ENCODE peak calls at places on chromosome 15, in four cellular contexts. One of them, this sample, is unnamed.

GRCh38 chr15:32774022-32774421 is 56.2 kb downstream of the GREM1 start:
- DNase-seq in stimulated activated CD8-positive, alpha-beta memory T cell treated with anti-CD3 and anti-CD28 coated beads, Interleukin-12 subunit alpha, Interleukin-12 subunit beta, amount 100 ng/mL, for 4 hours: no peak
- DNase-seq in Ammon's horn: no peak
- DNase-seq in left ventricle myocardium superior: no peak
- DNase-seq in this sample: no peak

GRCh38 chr15:84079885-84080777 is 155.4 kb upstream of the GOLGA6L4 start:
- DNase-seq in Ammon's horn: peak; percentile 46
- DNase-seq in left ventricle myocardium superior: peak; percentile 38
- DNase-seq in stimulated activated CD8-positive, alpha-beta memory T cell treated with anti-CD3 and anti-CD28 coated beads, Interleukin-12 subunit alpha, Interleukin-12 subunit beta, amount 100 ng/mL, for 4 hours: no peak
- DNase-seq in this sample: peak; percentile 6

GRCh38 chr15:47620960-47621681 is 96.2 kb upstream of the SEMA6D start:
- DNase-seq in Ammon's horn: no peak
- DNase-seq in stimulated activated CD8-positive, alpha-beta memory T cell treated with anti-CD3 and anti-CD28 coated beads, Interleukin-12 subunit alpha, Interleukin-12 subunit beta, amount 100 ng/mL, for 4 hours: no peak
- DNase-seq in left ventricle myocardium superior: no peak
- DNase-seq in this sample: no peak

GRCh38 chr15:71334874-71335273 is 219.6 kb downstream of the THSD4 start:
- DNase-seq in stimulated activated CD8-positive, alpha-beta memory T cell treated with anti-CD3 and anti-CD28 coated beads, Interleukin-12 subunit alpha, Interleukin-12 subunit beta, amount 100 ng/mL, for 4 hours: no peak
- DNase-seq in Ammon's horn: peak; percentile 4
- DNase-seq in left ventricle myocardium superior: no peak
- DNase-seq in this sample: no peak

GRCh38 chr15:100670505-100671021 is 68.2 kb downstream of the ASB7 start:
- DNase-seq in stimulated activated CD8-positive, alpha-beta memory T cell treated with anti-CD3 and anti-CD28 coated beads, Interleukin-12 subunit alpha, Interleukin-12 subunit beta, amount 100 ng/mL, for 4 hours: no peak
- DNase-seq in Ammon's horn: no peak
- DNase-seq in left ventricle myocardium superior: no peak
- DNase-seq in this sample: no peak

GRCh38 chr15:68415501-68416157 is 16.3 kb downstream of the ITGA11 start:
- DNase-seq in Ammon's horn: no peak
- DNase-seq in left ventricle myocardium superior: peak; percentile 57
- DNase-seq in stimulated activated CD8-positive, alpha-beta memory T cell treated with anti-CD3 and anti-CD28 coated beads, Interleukin-12 subunit alpha, Interleukin-12 subunit beta, amount 100 ng/mL, for 4 hours: no peak
- DNase-seq in this sample: no peak

GRCh38 chr15:65792988-65793812 is 1.1 kb upstream of the DENND4A start:
- DNase-seq in stimulated activated CD8-positive, alpha-beta memory T cell treated with anti-CD3 and anti-CD28 coated beads, Interleukin-12 subunit alpha, Interleukin-12 subunit beta, amount 100 ng/mL, for 4 hours: no peak
- DNase-seq in Ammon's horn: no peak
- DNase-seq in left ventricle myocardium superior: no peak
- DNase-seq in this sample: no peak

GRCh38 chr15:45448066-45448510 is 69.7 kb upstream of the GATM start:
- DNase-seq in Ammon's horn: no peak
- DNase-seq in left ventricle myocardium superior: no peak
- DNase-seq in stimulated activated CD8-positive, alpha-beta memory T cell treated with anti-CD3 and anti-CD28 coated beads, Interleukin-12 subunit alpha, Interleukin-12 subunit beta, amount 100 ng/mL, for 4 hours: no peak
- DNase-seq in this sample: no peak

GRCh38 chr15:88821993-88822392 is 18.8 kb downstream of the ACAN start:
- DNase-seq in left ventricle myocardium superior: no peak
- DNase-seq in Ammon's horn: no peak
- DNase-seq in stimulated activated CD8-positive, alpha-beta memory T cell treated with anti-CD3 and anti-CD28 coated beads, Interleukin-12 subunit alpha, Interleukin-12 subunit beta, amount 100 ng/mL, for 4 hours: no peak
- DNase-seq in this sample: no peak

GRCh38 chr15:40825661-40826088 is 2.8 kb downstream of the PPP1R14D start:
- DNase-seq in Ammon's horn: no peak
- DNase-seq in left ventricle myocardium superior: no peak
- DNase-seq in stimulated activated CD8-positive, alpha-beta memory T cell treated with anti-CD3 and anti-CD28 coated beads, Interleukin-12 subunit alpha, Interleukin-12 subunit beta, amount 100 ng/mL, for 4 hours: no peak
- DNase-seq in this sample: no peak

GRCh38 chr15:78139564-78139963 is 8.3 kb upstream of the CIB2 start:
- DNase-seq in stimulated activated CD8-positive, alpha-beta memory T cell treated with anti-CD3 and anti-CD28 coated beads, Interleukin-12 subunit alpha, Interleukin-12 subunit beta, amount 100 ng/mL, for 4 hours: no peak
- DNase-seq in left ventricle myocardium superior: no peak
- DNase-seq in Ammon's horn: no peak
- DNase-seq in this sample: no peak

GRCh38 chr15:56165234-56165633 is 78.4 kb downstream of the RFX7 start:
- DNase-seq in stimulated activated CD8-positive, alpha-beta memory T cell treated with anti-CD3 and anti-CD28 coated beads, Interleukin-12 subunit alpha, Interleukin-12 subunit beta, amount 100 ng/mL, for 4 hours: no peak
- DNase-seq in Ammon's horn: no peak
- DNase-seq in left ventricle myocardium superior: no peak
- DNase-seq in this sample: no peak

GRCh38 chr15:101613130-101614000 is 38.8 kb downstream of the TM2D3 start:
- DNase-seq in stimulated activated CD8-positive, alpha-beta memory T cell treated with anti-CD3 and anti-CD28 coated beads, Interleukin-12 subunit alpha, Interleukin-12 subunit beta, amount 100 ng/mL, for 4 hours: no peak
- DNase-seq in Ammon's horn: peak; percentile 72
- DNase-seq in left ventricle myocardium superior: peak; percentile 92
- DNase-seq in this sample: no peak

GRCh38 chr15:73965730-73966103 is 26.4 kb downstream of the STOML1 start:
- DNase-seq in left ventricle myocardium superior: no peak
- DNase-seq in Ammon's horn: no peak
- DNase-seq in stimulated activated CD8-positive, alpha-beta memory T cell treated with anti-CD3 and anti-CD28 coated beads, Interleukin-12 subunit alpha, Interleukin-12 subunit beta, amount 100 ng/mL, for 4 hours: no peak
- DNase-seq in this sample: no peak

GRCh38 chr15:75455982-75456531 is 4.6 kb upstream of the SIN3A start:
- DNase-seq in stimulated activated CD8-positive, alpha-beta memory T cell treated with anti-CD3 and anti-CD28 coated beads, Interleukin-12 subunit alpha, Interleukin-12 subunit beta, amount 100 ng/mL, for 4 hours: no peak
- DNase-seq in left ventricle myocardium superior: no peak
- DNase-seq in Ammon's horn: no peak
- DNase-seq in this sample: peak; percentile 30

GRCh38 chr15:96670389-96670788 is 339.9 kb downstream of the NR2F2 start:
- DNase-seq in left ventricle myocardium superior: no peak
- DNase-seq in Ammon's horn: no peak
- DNase-seq in stimulated activated CD8-positive, alpha-beta memory T cell treated with anti-CD3 and anti-CD28 coated beads, Interleukin-12 subunit alpha, Interleukin-12 subunit beta, amount 100 ng/mL, for 4 hours: no peak
- DNase-seq in this sample: no peak

GRCh38 chr15:41125063-41125669 is 9.1 kb upstream of the INO80 start:
- DNase-seq in Ammon's horn: no peak
- DNase-seq in left ventricle myocardium superior: no peak
- DNase-seq in stimulated activated CD8-positive, alpha-beta memory T cell treated with anti-CD3 and anti-CD28 coated beads, Interleukin-12 subunit alpha, Interleukin-12 subunit beta, amount 100 ng/mL, for 4 hours: no peak
- DNase-seq in this sample: no peak

GRCh38 chr15:36186376-36186775 is 393.1 kb upstream of the CDIN1 start:
- DNase-seq in stimulated activated CD8-positive, alpha-beta memory T cell treated with anti-CD3 and anti-CD28 coated beads, Interleukin-12 subunit alpha, Interleukin-12 subunit beta, amount 100 ng/mL, for 4 hours: no peak
- DNase-seq in Ammon's horn: no peak
- DNase-seq in left ventricle myocardium superior: no peak
- DNase-seq in this sample: no peak

GRCh38 chr15:77905301-77905920 is 172.1 kb downstream of the TBC1D2B start:
- DNase-seq in Ammon's horn: no peak
- DNase-seq in stimulated activated CD8-positive, alpha-beta memory T cell treated with anti-CD3 and anti-CD28 coated beads, Interleukin-12 subunit alpha, Interleukin-12 subunit beta, amount 100 ng/mL, for 4 hours: no peak
- DNase-seq in left ventricle myocardium superior: peak; percentile 16
- DNase-seq in this sample: no peak

GRCh38 chr15:81410318-81410753 is 36.3 kb upstream of the TMC3 start:
- DNase-seq in Ammon's horn: peak; percentile 80
- DNase-seq in stimulated activated CD8-positive, alpha-beta memory T cell treated with anti-CD3 and anti-CD28 coated beads, Interleukin-12 subunit alpha, Interleukin-12 subunit beta, amount 100 ng/mL, for 4 hours: no peak
- DNase-seq in left ventricle myocardium superior: peak; percentile 49
- DNase-seq in this sample: no peak